ENCODE peak calls at places on chromosomes 12 and 14, in six cellular contexts. G, V, K, P, C and N are unnamed samples.

GRCh38 chr12:81558031-81558430 is 201.1 kb downstream of the PPFIA2 start:
- DNase-seq in G (peak; percentile 30), V (peak; percentile 66), K (no peak), P (no peak), C (no peak), N (no peak)

GRCh38 chr14:106346084-106346483 is 819.7 kb downstream of the TMEM121 start:
- DNase-seq in G (no peak), V (no peak), K (no peak), P (peak; percentile 53), C (no peak), N (no peak)

GRCh38 chr12:27840229-27840999 is 60.4 kb upstream of the MANSC4 start:
- DNase-seq in G (peak; percentile 32), V (no peak), K (no peak), P (no peak), C (no peak), N (no peak)

GRCh38 chr12:79873223-79873622 is 61.7 kb downstream of the PPP1R12A start:
- DNase-seq in G (no peak), V (no peak), K (no peak), P (no peak), C (no peak), N (no peak)

GRCh38 chr12:27988594-27989233 is 16.2 kb upstream of the PTHLH start:
- DNase-seq in G (no peak), V (no peak), K (no peak), P (no peak), C (no peak), N (no peak)

GRCh38 chr12:89514751-89515150 is 9.8 kb downstream of the GALNT4 start:
- DNase-seq in G (no peak), V (no peak), K (no peak), P (no peak), C (no peak), N (no peak)

GRCh38 chr14:63205281-63205575 is 985 bp downstream of the RHOJ start:
- DNase-seq in G (peak; percentile 45), V (no peak), K (no peak), P (no peak), C (no peak), N (no peak)

GRCh38 chr14:105201928-105202513 is 20.9 kb upstream of the NUDT14 start:
- DNase-seq in G (no peak), V (no peak), K (no peak), P (no peak), C (no peak), N (no peak)

GRCh38 chr12:53495903-53496751 is 3.1 kb downstream of the MAP3K12 start:
- DNase-seq in G (peak; percentile 91), V (no peak), K (peak; percentile 74), P (peak; percentile 83), C (peak; percentile 90), N (peak; percentile 85)

GRCh38 chr12:53498235-53498630 is 1.0 kb downstream of the MAP3K12 start:
- DNase-seq in G (no peak), V (no peak), K (no peak), P (no peak), C (no peak), N (no peak)

GRCh38 chr12:53499261-53500118 is at the start of gene MAP3K12:
- DNase-seq in G (peak; percentile 80), V (peak; percentile 39), K (peak; percentile 69), P (no peak), C (peak; percentile 93), N (peak; percentile 66)

GRCh38 chr12:53496752-53497032 is 2.6 kb downstream of the MAP3K12 start:
- DNase-seq in G (peak; percentile 40), V (no peak), K (no peak), P (no peak), C (no peak), N (no peak)

GRCh38 chr12:53497461-53497860 is 1.8 kb downstream of the MAP3K12 start:
- DNase-seq in G (no peak), V (no peak), K (no peak), P (no peak), C (peak; percentile 43), N (no peak)
- H3K27ac ChIP-seq in G (no peak overlapping the region), V (no peak overlapping the region), K (peak overlapping the region; percentile 66), P (no peak overlapping the region), C (no peak overlapping the region), N (no peak overlapping the region)

GRCh38 chr12:124379938-124380754 is 85.3 kb downstream of the RFLNA start:
- DNase-seq in G (peak; percentile 90), V (peak; percentile 90), K (peak; percentile 85), P (peak; percentile 91), C (no peak), N (no peak)
- TF ChIP-seq CTCF in G (peak; percentile 66), V (peak; percentile 30), K (peak; percentile 80), P (peak; percentile 69), C (peak; percentile 18), N (no peak)

DNA sequence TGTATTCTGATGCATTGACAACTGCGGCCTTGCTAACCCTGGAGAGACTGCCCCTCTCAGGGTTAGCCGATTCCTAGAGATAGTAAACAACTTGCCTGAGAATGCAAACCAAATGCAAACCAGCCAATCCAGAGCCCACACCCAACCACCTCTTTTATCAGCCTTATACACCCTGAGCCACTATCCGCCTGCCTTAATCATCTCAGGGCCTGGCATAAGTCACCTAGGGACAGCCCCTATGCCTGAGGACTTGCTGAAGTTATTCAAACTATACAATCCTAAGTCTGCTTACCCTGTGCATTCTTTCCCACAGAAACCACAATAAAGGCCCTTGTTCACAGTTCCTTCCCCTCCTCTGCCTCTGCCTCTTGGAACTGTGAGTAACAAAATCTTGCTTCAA is 177.2 kb downstream of the KCNA5 start:
- DNase-seq in G (no peak), V (peak; percentile 22), K (no peak), P (no peak), C (peak; percentile 69), N (no peak)
- H3K27ac ChIP-seq in G (no peak overlapping the region), V (no peak overlapping the region), K (no peak overlapping the region), P (no peak overlapping the region), C (no peak overlapping the region), N (no peak overlapping the region)

GRCh38 chr12:124939428-124940142 is 25.1 kb upstream of the UBC start:
- DNase-seq in G (peak; percentile 94), V (peak; percentile 94), K (peak; percentile 83), P (peak; percentile 91), C (peak; percentile 99), N (peak; percentile 91)
- TF ChIP-seq CTCF in G (no peak), V (no peak), K (no peak), P (peak; percentile 6), C (no peak), N (no peak)

GRCh38 chr14:53043107-53043704 is 92.4 kb upstream of the FERMT2 start:
- DNase-seq in G (peak; percentile 67), V (peak; percentile 35), K (no peak), P (no peak), C (no peak), N (no peak)
- H3K27ac ChIP-seq in G (peak overlapping the region; percentile 91), V (peak overlapping the region; percentile 7), K (peak overlapping the region; percentile 73), P (peak overlapping the region; percentile 38), C (no peak overlapping the region), N (no peak overlapping the region)

DNA sequence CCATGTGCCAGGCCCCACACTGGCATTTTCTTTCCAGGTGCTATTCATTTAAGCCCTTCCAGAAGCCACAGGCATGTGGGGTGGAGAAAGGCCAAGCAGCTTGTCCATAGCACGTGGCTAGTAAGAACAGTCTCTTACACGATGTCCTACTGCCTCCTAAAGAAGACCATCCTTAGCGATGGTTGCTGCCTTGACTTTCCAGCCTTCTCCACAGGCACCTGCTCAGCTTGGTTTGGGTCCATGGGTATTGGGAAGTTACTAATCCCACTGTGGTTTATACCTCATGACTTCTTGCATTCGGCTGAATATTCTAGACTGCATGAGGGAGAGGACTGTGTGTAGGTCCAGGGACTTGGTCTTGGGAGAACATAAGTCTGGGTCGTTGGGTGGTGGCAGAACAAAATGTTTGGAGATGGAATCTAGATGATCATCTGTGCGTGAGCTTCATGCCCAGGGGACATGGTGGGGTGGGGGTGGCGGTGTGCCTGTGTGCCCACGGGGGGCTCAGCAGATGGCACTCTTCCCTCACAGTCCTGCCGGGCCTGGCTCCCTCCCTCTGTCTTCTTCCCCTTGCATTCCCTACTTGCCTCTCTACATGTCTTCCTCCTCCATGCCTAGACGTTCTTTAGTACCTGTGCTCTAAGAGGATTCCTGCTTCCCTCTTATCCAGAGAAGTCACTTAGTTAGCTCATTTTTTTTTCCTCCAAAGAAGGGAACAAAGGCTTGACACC is 49.1 kb downstream of the NINJ2 start:
- DNase-seq in G (peak; percentile 23), V (no peak), K (no peak), P (no peak), C (peak; percentile 86), N (peak; percentile 28)
- TF ChIP-seq CTCF in G (peak; percentile 7), V (no peak), K (peak; percentile 28), P (peak; percentile 51), C (peak; percentile 87), N (peak; percentile 73)